ENCODE peak calls at places on chromosomes 7 and 10, in nine cellular contexts. Q is tibial artery; N is amniotic stem cell; I is ELR; E is lower lobe of right lung; V is body of pancreas; W is activated CD4-positive, CD25-positive, alpha-beta regulatory T cell treated with anti-CD3 and anti-CD28 coated beads, Interleukin-2, amount 50 U/mL, for 16 hours; K is CD8-positive, alpha-beta T cell; F is DMS153. M is an unnamed sample.

GRCh38 chr10:14971867-14972448 is 12.8 kb downstream of the MEIG1 start:
- DNase-seq in Q (no peak), W (no peak), I (peak; percentile 42), N (no peak), V (peak; percentile 34), K (no peak), E (no peak), F (no peak), M (peak; percentile 70)

GRCh38 chr7:27714831-27715444 is 25.0 kb upstream of the TAX1BP1 start:
- DNase-seq in I (no peak), E (no peak), Q (no peak), K (no peak), F (no peak), W (no peak), V (no peak), N (no peak), M (no peak)

GRCh38 chr10:63738410-63738809 is 217.2 kb downstream of the REEP3 start:
- DNase-seq in E (no peak), K (no peak), I (peak; percentile 77), Q (no peak), W (no peak), V (no peak), N (no peak), F (no peak), M (no peak)

GRCh38 chr10:119496282-119496681 is 46.2 kb downstream of the RGS10 start:
- DNase-seq in E (no peak), N (no peak), I (peak; percentile 15), K (no peak), F (no peak), V (no peak), W (no peak), Q (no peak), M (no peak)

GRCh38 chr7:121994625-121995410 is 121.9 kb downstream of the PTPRZ1 start:
- DNase-seq in I (peak; percentile 73), E (no peak), W (no peak), K (no peak), N (peak; percentile 36), Q (no peak), F (peak; percentile 67), V (peak; percentile 74), M (peak; percentile 66)

GRCh38 chr7:94949532-94949931 is 42.1 kb downstream of the PPP1R9A start:
- DNase-seq in V (no peak), N (no peak), W (no peak), Q (no peak), K (no peak), F (no peak), I (no peak), E (no peak), M (no peak)

GRCh38 chr7:131330299-131330698 is 2.6 kb downstream of the MKLN1 start:
- DNase-seq in I (no peak), Q (no peak), F (no peak), E (no peak), N (no peak), K (no peak), V (no peak), W (no peak), M (no peak)

GRCh38 chr7:67423058-67423457 is 426.4 kb downstream of the TYW1 start:
- DNase-seq in N (no peak), W (no peak), I (no peak), Q (no peak), E (no peak), K (no peak), V (no peak), F (peak; percentile 54), M (no peak)